ENCODE peak calls at places on chromosomes 12 and 14, in four cellular contexts. P, G, E and D are unnamed samples.

GRCh38 chr12:33438890-33439586 is 581 bp downstream of the SYT10 start:
- DNase-seq in P (no peak), G (peak; percentile 9), E (peak; percentile 84), D (no peak)

GRCh38 chr12:121857322-121858246 is 1.1 kb downstream of the HPD start:
- DNase-seq in P (no peak), G (peak; percentile 18), E (no peak), D (no peak)

GRCh38 chr14:23160924-23161522 is 22.4 kb downstream of the SLC7A8 start:
- DNase-seq in P (peak; percentile 30), G (no peak), E (no peak), D (no peak)

GRCh38 chr12:128794661-128795529 is 28.9 kb downstream of the SLC15A4 start:
- DNase-seq in P (no peak), G (no peak), E (no peak), D (no peak)

GRCh38 chr12:109715310-109716091 is 1.9 kb downstream of the FAM222A start:
- DNase-seq in P (no peak), G (no peak), E (no peak), D (no peak)

GRCh38 chr12:55706840-55707671 is 648 bp downstream of the ITGA7 start:
- DNase-seq in P (no peak), G (no peak), E (no peak), D (peak; percentile 76)

GRCh38 chr14:53772936-53773335 is 183.7 kb downstream of the BMP4 start:
- DNase-seq in P (no peak), G (no peak), E (no peak), D (no peak)

GRCh38 chr14:99745307-99745951 is 47.8 kb upstream of the EML1 start:
- DNase-seq in P (peak; percentile 97), G (no peak), E (no peak), D (no peak)

GRCh38 chr12:75011120-75011519 is 198.5 kb downstream of the KCNC2 start:
- DNase-seq in P (no peak), G (no peak), E (no peak), D (no peak)

GRCh38 chr12:48334807-48335206 is 15.9 kb downstream of the ZNF641 start:
- DNase-seq in P (no peak), G (no peak), E (no peak), D (no peak)

GRCh38 chr12:48340891-48341290 is 9.8 kb downstream of the ZNF641 start:
- DNase-seq in P (no peak), G (no peak), E (no peak), D (no peak)

GRCh38 chr12:48331389-48331788 is 19.3 kb downstream of the ZNF641 start:
- DNase-seq in P (no peak), G (no peak), E (no peak), D (no peak)

GRCh38 chr12:48336066-48336465 is 14.7 kb downstream of the ZNF641 start:
- DNase-seq in P (no peak), G (no peak), E (no peak), D (no peak)

GRCh38 chr12:48336564-48336963 is 14.2 kb downstream of the ZNF641 start:
- DNase-seq in P (no peak), G (no peak), E (no peak), D (no peak)
- TF ChIP-seq CTCF in P (no peak), G (no peak), E (peak; percentile 18), D (peak; percentile 33)

DNA sequence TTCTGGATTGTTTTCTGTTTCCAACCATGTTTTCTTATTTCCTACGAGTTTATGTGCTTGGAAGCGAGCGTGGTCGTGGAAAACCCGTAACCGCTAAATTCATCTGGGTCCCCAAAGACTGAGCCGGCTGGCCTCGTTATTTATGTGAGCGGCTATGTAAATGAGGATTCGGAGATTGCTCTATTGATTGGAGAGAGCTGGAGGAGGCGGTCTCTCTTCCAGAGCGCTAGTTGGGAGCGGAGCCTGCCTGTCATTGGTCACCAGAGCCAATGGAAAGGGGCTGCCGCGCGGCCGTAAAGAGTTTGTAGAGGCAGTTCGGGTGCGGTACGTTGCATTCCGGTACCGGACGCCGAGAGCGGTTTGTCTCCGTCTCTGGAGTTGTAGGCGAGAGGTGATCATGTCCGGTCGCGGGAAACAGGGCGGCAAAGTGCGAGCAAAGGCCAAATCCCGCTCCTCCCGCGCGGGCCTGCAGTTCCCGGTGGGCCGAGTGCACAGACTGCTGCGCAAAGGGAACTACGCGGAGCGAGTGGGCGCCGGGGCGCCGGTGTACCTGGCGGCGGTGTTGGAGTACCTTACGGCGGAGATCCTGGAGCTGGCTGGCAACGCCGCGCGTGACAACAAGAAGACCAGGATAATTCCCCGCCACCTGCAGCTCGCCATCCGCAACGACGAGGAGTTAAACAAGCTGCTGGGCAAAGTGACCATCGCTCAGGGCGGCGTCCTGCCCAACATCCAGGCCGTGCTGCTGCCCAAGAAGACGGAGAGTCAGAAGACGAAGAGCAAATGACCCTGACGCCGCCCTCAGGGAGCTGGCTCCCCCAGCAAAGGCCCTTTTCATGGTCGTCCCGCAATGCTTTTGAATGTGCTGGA is 29.0 kb downstream of the WBP11 start:
- DNase-seq in P (peak; percentile 85), G (peak; percentile 75), E (peak; percentile 95), D (peak; percentile 96)
- TF ChIP-seq CTCF in P (no peak), G (peak; percentile 40), E (no peak), D (peak; percentile 40)

GRCh38 chr12:58443273-58443980 is 476.9 kb downstream of the LRIG3 start:
- DNase-seq in P (no peak), G (no peak), E (no peak), D (no peak)
- TF ChIP-seq CTCF in P (peak; percentile 43), G (peak; percentile 51), E (peak; percentile 44), D (peak; percentile 67)

DNA sequence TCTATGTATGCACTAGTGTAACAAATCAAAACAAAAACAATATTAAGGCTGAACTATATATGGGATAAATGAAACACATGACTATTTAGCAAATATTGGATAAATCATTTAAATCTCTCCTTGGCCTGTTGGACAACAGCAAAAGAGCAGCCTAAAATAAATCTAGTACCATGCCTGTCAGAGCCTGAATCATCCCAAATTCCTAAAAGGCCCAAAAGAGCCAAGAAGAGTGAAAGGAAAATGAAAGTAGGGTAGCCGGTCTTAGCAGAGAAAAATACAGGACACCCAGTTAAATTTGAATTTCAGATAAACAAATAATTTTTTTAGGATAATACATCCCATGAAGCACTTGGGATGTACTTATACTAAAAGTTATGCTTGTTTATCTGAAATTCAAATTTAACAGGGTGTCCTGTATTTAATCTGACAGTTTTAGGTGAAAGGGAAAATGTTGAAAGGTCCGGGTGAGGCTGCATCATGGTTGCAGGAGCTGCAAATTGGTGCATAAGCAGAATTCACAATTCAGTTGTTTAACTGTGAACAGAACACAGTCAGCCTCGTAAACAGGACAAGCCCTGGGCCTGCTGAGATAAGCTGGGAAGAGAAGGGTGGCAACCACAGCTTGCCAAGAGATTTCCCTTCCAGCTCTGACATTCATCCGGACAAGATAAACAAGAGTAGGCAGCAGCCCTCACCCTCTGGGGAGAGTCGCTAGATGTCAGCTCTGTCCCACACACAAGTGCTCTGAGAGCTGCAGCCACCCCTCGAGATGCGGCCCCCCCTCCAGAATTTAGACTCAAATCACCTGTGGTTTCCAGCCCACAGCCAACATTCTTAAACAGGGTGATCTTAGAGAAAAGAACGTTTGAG is 30.3 kb downstream of the DMAC2L start:
- DNase-seq in P (no peak), G (no peak), E (no peak), D (no peak)
- TF ChIP-seq CTCF in P (peak; percentile 21), G (no peak), E (peak; percentile 61), D (peak; percentile 80)

DNA sequence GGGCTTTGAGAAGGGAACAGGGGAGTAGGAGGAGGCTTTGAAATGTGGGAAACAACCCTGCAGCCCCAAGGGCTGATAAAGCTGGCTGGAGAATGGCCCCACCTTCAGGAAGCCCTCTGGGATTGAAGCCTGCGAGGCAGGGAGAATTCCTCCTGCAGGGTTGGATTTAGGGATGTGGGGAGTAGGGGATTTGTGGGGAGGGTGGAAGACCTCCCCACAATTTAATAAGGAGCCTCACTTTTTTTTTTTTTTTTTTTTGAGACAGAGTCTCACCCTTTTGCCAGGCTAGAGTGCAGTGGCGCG is 88.8 kb upstream of the NCOR2 start:
- DNase-seq in P (no peak), G (no peak), E (no peak), D (no peak)
- TF ChIP-seq CTCF in P (peak; percentile 16), G (no peak), E (peak; percentile 30), D (peak; percentile 56)